ENCODE peak calls at places on chromosomes 13 and 19, in ten cellular contexts. P is skeletal muscle cell; J is effector CD8-positive, alpha-beta T cell; Q is mucosa of descending colon; W is pulmonary artery endothelial cell; C is DMS153; R is colonic mucosa; F is stimulated activated CD8-positive, alpha-beta memory T cell treated with anti-CD3 and anti-CD28 coated beads, Interleukin-2, amount 100 ng/mL, for 1 hour; V is activated CD8-positive, alpha-beta memory T cell treated with anti-CD3 and anti-CD28 coated beads for 4 hours; B is MG63. M is an unnamed sample.
A peak's percentile ranks its signal among the peaks of the same experiment; 100 is the strongest.

GRCh38 chr19:3852614-3853254 is 16.1 kb downstream of the ZFR2 start:
- DNase-seq in P (peak; percentile 47), J (no peak), Q (peak; percentile 62), W (no peak), C (no peak), R (peak; percentile 41), F (no peak), V (peak; percentile 13), B (peak; percentile 87), M (no peak)

GRCh38 chr19:14361824-14362223 is 19.4 kb upstream of the ADGRE5 start:
- DNase-seq in P (no peak), J (no peak), Q (no peak), W (no peak), C (no peak), R (no peak), F (no peak), V (no peak), B (no peak), M (peak; percentile 64)

GRCh38 chr19:46221981-46222610 is 7.4 kb upstream of the IGFL1 start:
- DNase-seq in P (no peak), J (no peak), Q (no peak), W (no peak), C (no peak), R (no peak), F (no peak), V (no peak), B (peak; percentile 94), M (no peak)

GRCh38 chr19:38429811-38430156 is 3.7 kb upstream of the RYR1 start:
- DNase-seq in P (no peak), J (no peak), Q (no peak), W (no peak), C (no peak), R (no peak), F (no peak), V (no peak), B (no peak), M (no peak)

GRCh38 chr13:38895075-38895474 is 95.6 kb downstream of the STOML3 start:
- DNase-seq in P (no peak), J (no peak), Q (no peak), W (no peak), C (no peak), R (no peak), F (no peak), V (no peak), B (no peak), M (no peak)

GRCh38 chr13:25421602-25422001 is 49.8 kb downstream of the ATP8A2 start:
- DNase-seq in P (no peak), J (no peak), Q (no peak), W (no peak), C (no peak), R (no peak), F (no peak), V (no peak), B (peak; percentile 12), M (no peak)

GRCh38 chr13:40477623-40478608 is 188.5 kb downstream of the FOXO1 start:
- DNase-seq in P (no peak), J (no peak), Q (no peak), W (peak; percentile 86), C (no peak), R (no peak), F (no peak), V (no peak), B (no peak), M (no peak)

GRCh38 chr13:94251801-94252200 is 227.7 kb downstream of the DCT start:
- DNase-seq in P (no peak), J (no peak), Q (no peak), W (no peak), C (no peak), R (no peak), F (no peak), V (no peak), B (peak; percentile 20), M (no peak)

GRCh38 chr19:37933965-37934364 is 27.0 kb downstream of the SIPA1L3 start:
- DNase-seq in P (peak; percentile 77), J (no peak), Q (no peak), W (no peak), C (peak; percentile 6), R (no peak), F (no peak), V (no peak), B (no peak), M (no peak)

GRCh38 chr19:3450796-3451411 is 29.4 kb downstream of the SMIM24 start:
- DNase-seq in P (peak; percentile 99), J (no peak), Q (no peak), W (peak; percentile 98), C (no peak), R (no peak), F (no peak), V (no peak), B (peak; percentile 84), M (no peak)

GRCh38 chr13:41407380-41407779 is 50.0 kb upstream of the RGCC start:
- DNase-seq in P (no peak), J (no peak), Q (no peak), W (no peak), C (no peak), R (no peak), F (no peak), V (no peak), B (no peak), M (no peak)

GRCh38 chr13:90447034-90447734 is 900.3 kb upstream of the MIR17HG start:
- DNase-seq in P (no peak), J (no peak), Q (no peak), W (no peak), C (no peak), R (no peak), F (no peak), V (no peak), B (no peak), M (no peak)

GRCh38 chr19:12195501-12195860 is 32.6 kb downstream of the ZNF136 start:
- DNase-seq in P (no peak), J (no peak), Q (no peak), W (no peak), C (no peak), R (no peak), F (no peak), V (no peak), B (no peak), M (no peak)

GRCh38 chr19:47020992-47021496 is 1.4 kb downstream of the NPAS1 start:
- DNase-seq in P (no peak), J (no peak), Q (no peak), W (no peak), C (no peak), R (no peak), F (no peak), V (no peak), B (peak; percentile 29), M (no peak)

GRCh38 chr19:940591-941291 is 14.9 kb downstream of the ARID3A start:
- DNase-seq in P (no peak), J (peak; percentile 64), Q (peak; percentile 88), W (peak; percentile 45), C (no peak), R (peak; percentile 77), F (peak; percentile 39), V (peak; percentile 28), B (peak; percentile 88), M (peak; percentile 53)

GRCh38 chr13:22648325-22648758 is 532.4 kb upstream of the SGCG start:
- DNase-seq in P (no peak), J (no peak), Q (no peak), W (no peak), C (no peak), R (no peak), F (no peak), V (no peak), B (peak; percentile 42), M (no peak)

GRCh38 chr13:26653310-26653709 is 95.8 kb downstream of the WASF3 start:
- DNase-seq in P (peak; percentile 62), J (no peak), Q (no peak), W (no peak), C (no peak), R (no peak), F (no peak), V (no peak), B (peak; percentile 21), M (no peak)

GRCh38 chr13:26678330-26678729 is 82.3 kb downstream of the GPR12 start:
- DNase-seq in P (no peak), J (no peak), Q (no peak), W (no peak), C (no peak), R (no peak), F (no peak), V (no peak), B (no peak), M (no peak)

GRCh38 chr13:109700176-109700575 is 86.2 kb downstream of the IRS2 start:
- DNase-seq in P (peak; percentile 82), J (no peak), Q (peak; percentile 95), W (peak; percentile 43), C (peak; percentile 95), R (peak; percentile 96), F (no peak), V (no peak), B (peak; percentile 6), M (no peak)

GRCh38 chr13:36096411-36097184 is 34.6 kb downstream of the DCLK1 start:
- DNase-seq in P (peak; percentile 23), J (no peak), Q (no peak), W (no peak), C (no peak), R (no peak), F (no peak), V (no peak), B (no peak), M (no peak)

GRCh38 chr13:97600438-97601080 is 166.6 kb downstream of the RAP2A start:
- DNase-seq in P (peak; percentile 43), J (no peak), Q (no peak), W (peak; percentile 7), C (peak; percentile 48), R (no peak), F (no peak), V (no peak), B (peak; percentile 19), M (no peak)

GRCh38 chr13:101706651-101707050 is 254.2 kb downstream of the ITGBL1 start:
- DNase-seq in P (peak; percentile 99), J (no peak), Q (no peak), W (no peak), C (peak; percentile 7), R (no peak), F (no peak), V (no peak), B (peak; percentile 86), M (peak; percentile 14)

GRCh38 chr13:20295956-20296355 is 63.8 kb upstream of the GJB6 start:
- DNase-seq in P (no peak), J (no peak), Q (no peak), W (no peak), C (no peak), R (no peak), F (no peak), V (no peak), B (no peak), M (no peak)

GRCh38 chr19:42469311-42470239 is 26.8 kb upstream of the CXCL17 start:
- DNase-seq in P (no peak), J (no peak), Q (no peak), W (no peak), C (no peak), R (no peak), F (no peak), V (no peak), B (peak; percentile 34), M (no peak)

GRCh38 chr13:62512194-62513141 is 1096.8 kb upstream of the PCDH20 start:
- DNase-seq in P (no peak), J (no peak), Q (no peak), W (no peak), C (peak; percentile 5), R (peak; percentile 18), F (no peak), V (no peak), B (peak; percentile 23), M (peak; percentile 12)

GRCh38 chr19:55581145-55581827 is 638 bp upstream of the ZNF579 start:
- DNase-seq in P (no peak), J (no peak), Q (peak; percentile 46), W (no peak), C (no peak), R (peak; percentile 49), F (no peak), V (no peak), B (no peak), M (no peak)

GRCh38 chr13:113835461-113836274 is 28.2 kb downstream of the GAS6 start:
- DNase-seq in P (peak; percentile 65), J (no peak), Q (no peak), W (no peak), C (peak; percentile 48), R (no peak), F (no peak), V (no peak), B (no peak), M (no peak)

GRCh38 chr19:47493378-47494210 is 9.6 kb upstream of the KPTN start:
- DNase-seq in P (no peak), J (no peak), Q (no peak), W (no peak), C (no peak), R (no peak), F (no peak), V (no peak), B (no peak), M (no peak)